ENCODE peak calls at places on chromosomes 1 and 21, in nine cellular contexts. F is endodermal cell, B is breast epithelium, R is thyroid gland, H is HCT116, N is osteoblast, O is thoracic aorta, L is neural progenitor cell, V is heart right ventricle. X is an unnamed sample.

GRCh38 chr1:87119741-87120140 is 205.3 kb downstream of the HS2ST1 start:
- DNase-seq in H (no peak), V (no peak), R (no peak), F (peak), L (no peak), N (no peak), O (no peak), B (no peak), X (no peak)

GRCh38 chr1:110545492-110545891 is 26.5 kb upstream of the KCNA10 start:
- DNase-seq in O (no peak), F (no peak), L (no peak), N (no peak), V (no peak), R (no peak), B (no peak), H (no peak), X (no peak)

GRCh38 chr1:162319510-162320160 is 57.0 kb downstream of the SPATA46 start:
- DNase-seq in B (no peak), V (no peak), R (no peak), L (no peak), F (no peak), N (peak), H (no peak), O (no peak), X (no peak)

GRCh38 chr1:112509005-112509659 is 367 bp downstream of the WNT2B start:
- DNase-seq in O (no peak), H (no peak), R (no peak), B (no peak), V (no peak), N (peak), L (peak), F (peak), X (no peak)

GRCh38 chr21:17738171-17738953 is 80.8 kb downstream of the C21orf91 start:
- DNase-seq in L (peak), B (peak), V (peak), R (no peak), O (no peak), F (peak), H (no peak), N (no peak), X (no peak)

GRCh38 chr21:35044770-35045538 is 4.1 kb downstream of the RUNX1 start:
- DNase-seq in L (no peak), O (no peak), R (no peak), N (no peak), B (no peak), H (no peak), V (no peak), F (no peak), X (no peak)

GRCh38 chr1:24216254-24216653 is 29.2 kb upstream of the IFNLR1 start:
- DNase-seq in B (no peak), L (no peak), H (no peak), V (no peak), N (no peak), F (peak), R (peak), O (no peak), X (no peak)

GRCh38 chr1:105087496-105087895 is 1337.8 kb downstream of the AMY1C start:
- DNase-seq in F (no peak), O (no peak), L (no peak), R (no peak), B (no peak), V (no peak), N (no peak), H (no peak), X (no peak)

GRCh38 chr1:112399456-112399855 is 3.4 kb downstream of the CTTNBP2NL start:
- DNase-seq in H (no peak), O (no peak), R (no peak), B (no peak), V (no peak), N (no peak), L (no peak), F (no peak), X (no peak)

GRCh38 chr1:151047925-151048644 is 534 bp downstream of the C1orf56 start:
- DNase-seq in V (peak), O (peak), N (peak), R (peak), H (no peak), F (peak), B (peak), L (peak), X (peak)

GRCh38 chr21:33980276-33980916 is 64.8 kb upstream of the ATP5PO start:
- DNase-seq in R (no peak), F (peak), O (no peak), N (no peak), H (no peak), B (no peak), L (no peak), V (no peak), X (no peak)

GRCh38 chr1:159992161-159992560 is 38.1 kb upstream of the SLAMF9 start:
- DNase-seq in R (no peak), O (no peak), B (no peak), V (no peak), F (peak), H (no peak), L (peak), N (no peak), X (no peak)

GRCh38 chr1:201377611-201378092 is at the start of gene TNNT2:
- DNase-seq in N (no peak), O (no peak), F (no peak), R (no peak), H (no peak), V (peak), L (no peak), B (no peak), X (no peak)

GRCh38 chr1:29259802-29260441 is 23.6 kb downstream of the PTPRU start:
- DNase-seq in B (no peak), R (peak), V (peak), N (peak), F (peak), H (no peak), O (no peak), L (peak), X (peak)

GRCh38 chr1:64490204-64490818 is 20.4 kb downstream of the CACHD1 start:
- DNase-seq in L (no peak), H (no peak), F (no peak), N (no peak), B (no peak), V (no peak), R (no peak), O (no peak), X (no peak)
- TF ChIP-seq CTCF in L (no peak), H (no peak), F (peak), N (no peak), B (no peak), V (no peak), R (no peak), O (no peak), X (no peak)

DNA sequence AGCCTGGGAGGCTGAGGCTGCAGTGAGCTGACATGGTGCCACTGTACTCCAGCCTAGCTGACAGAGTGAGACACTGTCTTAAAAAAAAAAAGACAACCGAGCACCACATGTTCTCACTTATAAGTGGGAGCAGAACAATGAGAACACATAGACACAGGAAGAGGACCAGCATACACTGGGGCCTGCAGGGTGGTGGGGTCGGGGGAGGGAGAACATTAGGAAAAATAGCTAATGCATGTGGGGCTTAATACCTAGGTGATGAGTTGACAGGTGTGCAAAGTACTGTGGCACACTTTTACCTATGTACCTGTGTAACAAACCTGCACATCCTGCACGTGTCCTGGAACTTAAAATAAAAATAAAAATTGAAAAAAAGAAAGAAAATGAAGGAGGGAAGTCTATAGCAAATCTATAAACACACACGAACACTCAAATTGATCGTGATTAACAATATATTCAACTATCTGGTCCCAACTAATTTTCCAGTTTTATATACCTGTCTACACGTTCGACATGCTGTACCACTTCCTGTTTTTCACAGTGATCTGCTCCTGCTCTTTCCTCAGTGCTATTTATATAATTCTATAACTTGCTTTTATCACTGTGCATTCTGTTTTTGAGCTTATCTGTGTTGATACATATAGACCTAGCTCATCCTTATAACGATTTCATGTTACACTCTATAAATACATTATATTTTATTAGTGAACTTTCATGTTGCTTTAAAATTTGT is 27.2 kb downstream of the AK5 start:
- DNase-seq in B (no peak), O (no peak), V (no peak), R (no peak), F (no peak), H (no peak), L (no peak), N (no peak), X (no peak)
- H3K27ac ChIP-seq in B (no peak), O (no peak), V (no peak), R (no peak), F (no peak), H (no peak), L (no peak), N (no peak), X (no peak)

DNA sequence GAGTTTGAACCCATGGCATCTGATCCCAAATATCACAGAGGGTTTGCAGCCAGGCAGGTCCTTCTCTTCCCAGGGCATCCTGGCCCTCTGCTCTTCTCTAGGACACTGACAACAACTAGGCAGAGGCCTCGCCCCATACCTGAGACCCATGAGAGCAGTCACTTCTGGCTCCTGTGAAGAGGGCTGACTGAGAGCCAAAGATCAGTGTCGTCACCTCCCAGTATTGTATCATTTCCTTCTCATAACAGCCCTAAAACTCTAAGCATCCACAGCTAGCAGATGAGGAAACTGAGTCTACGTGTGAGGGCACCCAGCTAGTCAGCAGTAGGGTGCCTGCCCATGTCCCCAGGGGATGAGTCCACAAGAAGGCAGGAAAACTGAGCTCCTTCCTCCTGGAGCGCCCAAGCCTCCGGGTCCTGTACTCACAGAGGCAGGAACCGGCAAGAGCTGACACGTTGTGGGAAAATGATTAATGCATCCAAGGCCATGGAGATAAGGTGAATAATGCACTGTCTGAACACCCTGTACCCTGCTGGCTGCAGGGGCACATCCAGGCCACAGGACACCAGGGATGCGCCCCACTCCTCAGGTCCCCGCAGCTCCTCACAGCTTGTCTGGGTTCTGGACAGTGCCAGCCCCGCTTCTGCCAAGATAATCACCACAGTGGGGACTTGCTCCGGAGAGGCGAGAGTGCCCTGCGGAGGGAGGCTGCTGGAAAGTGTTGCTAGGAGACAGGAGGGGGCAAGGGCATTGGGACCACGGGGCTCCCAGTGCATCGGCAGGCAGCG is 340.1 kb downstream of the NPHP4 start:
- DNase-seq in F (peak), O (no peak), R (no peak), V (no peak), H (no peak), B (peak), N (no peak), L (peak), X (no peak)
- H3K4me3 ChIP-seq in F (no peak), O (no peak), R (no peak), V (no peak), H (no peak), B (no peak), N (no peak), L (no peak), X (no peak)

GRCh38 chr1:53685272-53686051 is 53.5 kb downstream of the GLIS1 start:
- DNase-seq in V (no peak), L (peak), F (peak), H (no peak), O (no peak), R (no peak), B (no peak), N (peak), X (no peak)

GRCh38 chr1:53682881-53683280 is 56.1 kb downstream of the GLIS1 start:
- DNase-seq in R (no peak), F (no peak), V (no peak), N (peak), B (no peak), L (no peak), H (no peak), O (no peak), X (no peak)

GRCh38 chr1:53684741-53685140 is 54.2 kb downstream of the GLIS1 start:
- DNase-seq in N (peak), F (no peak), L (no peak), V (no peak), R (no peak), O (no peak), B (no peak), H (no peak), X (no peak)

GRCh38 chr1:53682369-53682685 is 56.6 kb downstream of the GLIS1 start:
- DNase-seq in R (no peak), B (no peak), L (no peak), O (no peak), V (no peak), H (no peak), N (peak), F (no peak), X (no peak)

GRCh38 chr1:53683986-53684740 is 54.8 kb downstream of the GLIS1 start:
- DNase-seq in H (no peak), B (no peak), O (no peak), N (peak), R (no peak), L (peak), V (no peak), F (peak), X (no peak)
- TF ChIP-seq CTCF in H (peak), B (no peak), O (no peak), N (peak), R (no peak), L (peak), V (no peak), F (peak), X (no peak)

X was measured in tibial nerve.